ENCODE peak calls at places on chromosome 1, in ten cellular contexts. One of them, this sample, is unnamed.

GRCh38 chr1:67097305-67097704 is 37.5 kb downstream of the C1orf141 start:
- DNase-seq in tibial nerve: no peak
- DNase-seq in CD4-positive, alpha-beta T cell: no peak
- DNase-seq in SK-N-SH: no peak
- DNase-seq in brain microvascular endothelial cell: no peak
- DNase-seq in ovary: no peak
- DNase-seq in RWPE1: no peak
- DNase-seq in effector memory CD4-positive, alpha-beta T cell: no peak
- DNase-seq in endodermal cell: peak
- DNase-seq in HCT116: peak
- DNase-seq in this sample: no peak

GRCh38 chr1:2194319-2194897 is at the start of gene FAAP20:
- DNase-seq in RWPE1: peak
- DNase-seq in effector memory CD4-positive, alpha-beta T cell: peak
- DNase-seq in HCT116: peak
- DNase-seq in endodermal cell: peak
- DNase-seq in SK-N-SH: peak
- DNase-seq in brain microvascular endothelial cell: peak
- DNase-seq in ovary: no peak
- DNase-seq in CD4-positive, alpha-beta T cell: no peak
- DNase-seq in tibial nerve: no peak
- DNase-seq in this sample: no peak

GRCh38 chr1:100924991-100925390 is 29.1 kb downstream of the SLC30A7 start:
- DNase-seq in ovary: no peak
- DNase-seq in HCT116: no peak
- DNase-seq in SK-N-SH: no peak
- DNase-seq in CD4-positive, alpha-beta T cell: no peak
- DNase-seq in brain microvascular endothelial cell: no peak
- DNase-seq in tibial nerve: no peak
- DNase-seq in endodermal cell: no peak
- DNase-seq in effector memory CD4-positive, alpha-beta T cell: no peak
- DNase-seq in RWPE1: no peak
- DNase-seq in this sample: no peak

GRCh38 chr1:200767326-200767725 is 28.6 kb downstream of the CAMSAP2 start:
- DNase-seq in effector memory CD4-positive, alpha-beta T cell: no peak
- DNase-seq in ovary: no peak
- DNase-seq in SK-N-SH: no peak
- DNase-seq in RWPE1: no peak
- DNase-seq in tibial nerve: no peak
- DNase-seq in brain microvascular endothelial cell: no peak
- DNase-seq in CD4-positive, alpha-beta T cell: no peak
- DNase-seq in endodermal cell: no peak
- DNase-seq in HCT116: no peak
- DNase-seq in this sample: no peak

GRCh38 chr1:111737216-111738132 is 1.7 kb downstream of the INKA2 start:
- DNase-seq in endodermal cell: no peak
- DNase-seq in RWPE1: no peak
- DNase-seq in ovary: no peak
- DNase-seq in effector memory CD4-positive, alpha-beta T cell: no peak
- DNase-seq in SK-N-SH: no peak
- DNase-seq in CD4-positive, alpha-beta T cell: no peak
- DNase-seq in HCT116: no peak
- DNase-seq in tibial nerve: no peak
- DNase-seq in brain microvascular endothelial cell: no peak
- DNase-seq in this sample: no peak

GRCh38 chr1:89606227-89606945 is 26.5 kb upstream of the LRRC8C start:
- DNase-seq in HCT116: no peak
- DNase-seq in RWPE1: no peak
- DNase-seq in CD4-positive, alpha-beta T cell: no peak
- DNase-seq in ovary: no peak
- DNase-seq in effector memory CD4-positive, alpha-beta T cell: no peak
- DNase-seq in brain microvascular endothelial cell: no peak
- DNase-seq in SK-N-SH: no peak
- DNase-seq in tibial nerve: no peak
- DNase-seq in endodermal cell: no peak
- DNase-seq in this sample: no peak

GRCh38 chr1:159172599-159173291 is 1.3 kb downstream of the CADM3 start:
- DNase-seq in endodermal cell: peak
- DNase-seq in SK-N-SH: peak
- DNase-seq in effector memory CD4-positive, alpha-beta T cell: no peak
- DNase-seq in HCT116: no peak
- DNase-seq in brain microvascular endothelial cell: no peak
- DNase-seq in RWPE1: peak
- DNase-seq in CD4-positive, alpha-beta T cell: no peak
- DNase-seq in ovary: no peak
- DNase-seq in tibial nerve: no peak
- DNase-seq in this sample: no peak

GRCh38 chr1:44239961-44240371 is 26.7 kb downstream of the DMAP1 start:
- DNase-seq in tibial nerve: peak
- DNase-seq in ovary: no peak
- DNase-seq in brain microvascular endothelial cell: no peak
- DNase-seq in endodermal cell: no peak
- DNase-seq in RWPE1: no peak
- DNase-seq in effector memory CD4-positive, alpha-beta T cell: no peak
- DNase-seq in CD4-positive, alpha-beta T cell: no peak
- DNase-seq in SK-N-SH: no peak
- DNase-seq in HCT116: no peak
- DNase-seq in this sample: no peak

GRCh38 chr1:17306921-17307320 is 1.1 kb upstream of the PADI4 start:
- DNase-seq in ovary: no peak
- DNase-seq in effector memory CD4-positive, alpha-beta T cell: no peak
- DNase-seq in SK-N-SH: no peak
- DNase-seq in RWPE1: no peak
- DNase-seq in HCT116: no peak
- DNase-seq in tibial nerve: no peak
- DNase-seq in endodermal cell: no peak
- DNase-seq in brain microvascular endothelial cell: no peak
- DNase-seq in CD4-positive, alpha-beta T cell: no peak
- DNase-seq in this sample: no peak

GRCh38 chr1:17307946-17308345 is at the start of gene PADI4:
- DNase-seq in tibial nerve: no peak
- DNase-seq in endodermal cell: no peak
- DNase-seq in RWPE1: no peak
- DNase-seq in CD4-positive, alpha-beta T cell: no peak
- DNase-seq in effector memory CD4-positive, alpha-beta T cell: no peak
- DNase-seq in HCT116: no peak
- DNase-seq in SK-N-SH: no peak
- DNase-seq in brain microvascular endothelial cell: no peak
- DNase-seq in ovary: no peak
- DNase-seq in this sample: no peak

GRCh38 chr1:17308593-17308992 is 596 bp downstream of the PADI4 start:
- DNase-seq in endodermal cell: no peak
- DNase-seq in ovary: no peak
- DNase-seq in effector memory CD4-positive, alpha-beta T cell: no peak
- DNase-seq in HCT116: no peak
- DNase-seq in tibial nerve: no peak
- DNase-seq in SK-N-SH: no peak
- DNase-seq in brain microvascular endothelial cell: no peak
- DNase-seq in RWPE1: no peak
- DNase-seq in CD4-positive, alpha-beta T cell: no peak
- DNase-seq in this sample: no peak

GRCh38 chr1:17307329-17307728 is 668 bp upstream of the PADI4 start:
- DNase-seq in endodermal cell: no peak
- DNase-seq in tibial nerve: no peak
- DNase-seq in CD4-positive, alpha-beta T cell: no peak
- DNase-seq in RWPE1: no peak
- DNase-seq in SK-N-SH: no peak
- DNase-seq in brain microvascular endothelial cell: no peak
- DNase-seq in effector memory CD4-positive, alpha-beta T cell: no peak
- DNase-seq in ovary: no peak
- DNase-seq in HCT116: no peak
- DNase-seq in this sample: no peak

DNA sequence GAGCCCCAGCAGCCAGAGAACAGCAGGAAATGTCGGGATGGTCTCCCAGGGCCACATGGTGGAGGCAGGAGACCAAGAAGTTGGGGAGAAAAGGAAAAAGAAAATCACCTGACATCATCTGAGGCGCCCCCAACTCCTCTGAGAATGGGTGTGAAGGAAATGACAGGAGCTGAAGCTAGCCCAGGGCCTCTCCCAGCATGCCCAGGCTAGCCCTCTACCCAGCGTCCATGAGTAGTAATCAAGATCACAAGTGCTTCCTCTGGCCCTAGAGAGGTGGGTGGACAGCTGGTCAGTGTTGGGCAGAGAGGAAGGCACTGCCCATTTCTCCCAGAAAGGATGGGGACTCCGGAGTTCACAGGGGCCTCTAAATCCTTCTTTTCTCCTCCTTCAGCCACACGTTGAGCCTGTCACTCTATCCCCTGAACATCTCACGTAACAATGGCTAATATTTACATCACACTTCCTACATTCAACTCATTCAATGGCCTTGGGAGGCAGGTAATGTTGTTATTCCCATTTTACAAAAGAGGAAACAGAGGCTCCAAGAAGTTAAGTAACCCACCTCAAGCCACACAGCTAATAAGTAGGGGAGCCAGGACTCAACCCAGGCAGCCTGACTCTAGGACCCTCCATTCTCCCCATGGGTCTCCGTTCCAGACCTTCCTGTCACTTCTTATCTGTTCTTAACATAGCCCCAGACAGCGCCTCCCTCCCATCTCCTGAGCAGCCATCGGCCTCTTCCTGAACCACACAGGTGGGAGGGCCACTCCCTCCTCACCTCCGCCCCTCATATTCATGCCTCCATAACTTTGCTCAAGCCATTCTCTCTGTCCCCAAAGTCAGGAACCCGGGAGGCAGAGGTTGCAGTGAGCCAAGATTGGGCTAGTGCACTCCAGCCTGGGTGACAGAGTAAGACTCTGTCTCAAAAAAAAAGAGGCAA is 2.0 kb downstream of the PADI4 start:
- DNase-seq in CD4-positive, alpha-beta T cell: no peak
- DNase-seq in endodermal cell: peak
- DNase-seq in SK-N-SH: no peak
- DNase-seq in tibial nerve: no peak
- DNase-seq in effector memory CD4-positive, alpha-beta T cell: no peak
- DNase-seq in HCT116: no peak
- DNase-seq in brain microvascular endothelial cell: no peak
- DNase-seq in ovary: no peak
- DNase-seq in RWPE1: no peak
- DNase-seq in this sample: no peak
- H3K27ac ChIP-seq in CD4-positive, alpha-beta T cell: no peak
- H3K27ac ChIP-seq in endodermal cell: no peak
- H3K27ac ChIP-seq in SK-N-SH: no peak
- H3K27ac ChIP-seq in tibial nerve: no peak
- H3K27ac ChIP-seq in effector memory CD4-positive, alpha-beta T cell: no peak
- H3K27ac ChIP-seq in HCT116: no peak
- H3K27ac ChIP-seq in brain microvascular endothelial cell: no peak
- H3K27ac ChIP-seq in ovary: no peak
- H3K27ac ChIP-seq in RWPE1: peak
- H3K27ac ChIP-seq in this sample: no peak

GRCh38 chr1:29284286-29284960 is 48.1 kb downstream of the PTPRU start:
- DNase-seq in RWPE1: no peak
- DNase-seq in CD4-positive, alpha-beta T cell: no peak
- DNase-seq in tibial nerve: no peak
- DNase-seq in HCT116: no peak
- DNase-seq in SK-N-SH: no peak
- DNase-seq in endodermal cell: peak
- DNase-seq in brain microvascular endothelial cell: no peak
- DNase-seq in effector memory CD4-positive, alpha-beta T cell: no peak
- DNase-seq in ovary: no peak
- DNase-seq in this sample: no peak

GRCh38 chr1:29282135-29282923 is 46.0 kb downstream of the PTPRU start:
- DNase-seq in HCT116: no peak
- DNase-seq in CD4-positive, alpha-beta T cell: no peak
- DNase-seq in endodermal cell: no peak
- DNase-seq in tibial nerve: no peak
- DNase-seq in RWPE1: no peak
- DNase-seq in effector memory CD4-positive, alpha-beta T cell: no peak
- DNase-seq in brain microvascular endothelial cell: no peak
- DNase-seq in SK-N-SH: no peak
- DNase-seq in ovary: no peak
- DNase-seq in this sample: no peak

GRCh38 chr1:29282924-29283803 is 46.8 kb downstream of the PTPRU start:
- DNase-seq in ovary: peak
- DNase-seq in HCT116: peak
- DNase-seq in effector memory CD4-positive, alpha-beta T cell: no peak
- DNase-seq in tibial nerve: peak
- DNase-seq in RWPE1: peak
- DNase-seq in SK-N-SH: peak
- DNase-seq in brain microvascular endothelial cell: peak
- DNase-seq in endodermal cell: peak
- DNase-seq in CD4-positive, alpha-beta T cell: no peak
- DNase-seq in this sample: no peak

GRCh38 chr1:29284961-29285560 is 48.7 kb downstream of the PTPRU start:
- DNase-seq in HCT116: no peak
- DNase-seq in brain microvascular endothelial cell: no peak
- DNase-seq in RWPE1: no peak
- DNase-seq in ovary: no peak
- DNase-seq in SK-N-SH: no peak
- DNase-seq in tibial nerve: no peak
- DNase-seq in CD4-positive, alpha-beta T cell: no peak
- DNase-seq in effector memory CD4-positive, alpha-beta T cell: no peak
- DNase-seq in endodermal cell: no peak
- DNase-seq in this sample: no peak

GRCh38 chr1:29283804-29284195 is 47.5 kb downstream of the PTPRU start:
- DNase-seq in RWPE1: no peak
- DNase-seq in tibial nerve: no peak
- DNase-seq in effector memory CD4-positive, alpha-beta T cell: no peak
- DNase-seq in CD4-positive, alpha-beta T cell: no peak
- DNase-seq in SK-N-SH: no peak
- DNase-seq in ovary: no peak
- DNase-seq in brain microvascular endothelial cell: no peak
- DNase-seq in HCT116: no peak
- DNase-seq in endodermal cell: no peak
- DNase-seq in this sample: no peak
- H3K27ac ChIP-seq in RWPE1: no peak
- H3K27ac ChIP-seq in tibial nerve: no peak
- H3K27ac ChIP-seq in effector memory CD4-positive, alpha-beta T cell: no peak
- H3K27ac ChIP-seq in CD4-positive, alpha-beta T cell: no peak
- H3K27ac ChIP-seq in SK-N-SH: no peak
- H3K27ac ChIP-seq in ovary: peak
- H3K27ac ChIP-seq in brain microvascular endothelial cell: no peak
- H3K27ac ChIP-seq in HCT116: no peak
- H3K27ac ChIP-seq in endodermal cell: no peak
- H3K27ac ChIP-seq in this sample: no peak

DNA sequence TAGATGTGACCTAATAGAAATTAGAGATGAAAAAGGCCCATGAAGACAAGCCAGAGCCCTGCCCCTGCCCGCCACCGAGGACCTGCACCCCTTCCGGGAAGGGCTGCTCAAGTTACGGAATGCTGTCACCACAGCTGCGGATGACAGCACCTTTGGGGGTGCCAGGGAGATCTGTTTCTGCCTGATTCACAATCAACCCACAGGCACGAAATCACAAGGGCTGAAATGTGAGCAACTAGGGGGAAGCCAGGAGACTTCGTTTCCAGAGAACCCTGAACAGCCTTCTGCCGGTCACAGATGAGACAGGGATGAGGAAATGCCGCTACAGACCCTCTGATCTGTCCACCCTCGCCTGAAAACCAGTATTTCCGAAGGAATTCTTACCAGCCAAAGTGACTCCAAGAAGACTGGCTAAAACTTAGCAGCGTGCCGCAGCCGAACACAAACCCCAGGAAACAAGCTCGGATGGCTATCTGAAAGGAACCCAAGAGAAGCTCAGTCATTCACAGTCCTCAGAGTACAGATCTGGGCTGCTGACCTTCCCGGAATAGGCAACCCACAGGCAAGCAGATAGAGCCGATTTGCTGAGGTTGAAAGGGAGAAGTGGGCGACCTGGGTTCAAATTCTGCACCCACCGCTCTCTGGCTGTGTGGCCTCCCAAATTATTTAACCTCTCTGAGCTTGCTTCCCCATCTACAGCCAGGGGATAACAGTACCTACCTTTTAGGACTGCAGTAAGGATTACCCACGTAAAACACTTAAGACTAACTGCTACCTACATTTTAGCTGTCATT is 1.1 kb downstream of the ICMT start:
- DNase-seq in tibial nerve: no peak
- DNase-seq in RWPE1: no peak
- DNase-seq in SK-N-SH: no peak
- DNase-seq in brain microvascular endothelial cell: no peak
- DNase-seq in effector memory CD4-positive, alpha-beta T cell: no peak
- DNase-seq in ovary: no peak
- DNase-seq in CD4-positive, alpha-beta T cell: no peak
- DNase-seq in HCT116: no peak
- DNase-seq in endodermal cell: no peak
- DNase-seq in this sample: no peak
- H3K27ac ChIP-seq in tibial nerve: no peak
- H3K27ac ChIP-seq in RWPE1: peak
- H3K27ac ChIP-seq in SK-N-SH: no peak
- H3K27ac ChIP-seq in brain microvascular endothelial cell: no peak
- H3K27ac ChIP-seq in effector memory CD4-positive, alpha-beta T cell: peak
- H3K27ac ChIP-seq in ovary: no peak
- H3K27ac ChIP-seq in CD4-positive, alpha-beta T cell: no peak
- H3K27ac ChIP-seq in HCT116: peak
- H3K27ac ChIP-seq in endodermal cell: no peak
- H3K27ac ChIP-seq in this sample: peak

GRCh38 chr1:109773203-109773899 is 9.6 kb upstream of the EPS8L3 start:
- DNase-seq in SK-N-SH: peak
- DNase-seq in CD4-positive, alpha-beta T cell: peak
- DNase-seq in tibial nerve: peak
- DNase-seq in ovary: peak
- DNase-seq in RWPE1: peak
- DNase-seq in endodermal cell: peak
- DNase-seq in HCT116: peak
- DNase-seq in brain microvascular endothelial cell: peak
- DNase-seq in effector memory CD4-positive, alpha-beta T cell: peak
- DNase-seq in this sample: no peak

GRCh38 chr1:109770331-109771095 is 6.8 kb upstream of the EPS8L3 start:
- DNase-seq in effector memory CD4-positive, alpha-beta T cell: no peak
- DNase-seq in HCT116: no peak
- DNase-seq in brain microvascular endothelial cell: no peak
- DNase-seq in RWPE1: no peak
- DNase-seq in CD4-positive, alpha-beta T cell: no peak
- DNase-seq in tibial nerve: no peak
- DNase-seq in ovary: peak
- DNase-seq in endodermal cell: no peak
- DNase-seq in SK-N-SH: no peak
- DNase-seq in this sample: no peak

GRCh38 chr1:109771712-109772657 is 8.3 kb upstream of the EPS8L3 start:
- DNase-seq in brain microvascular endothelial cell: no peak
- DNase-seq in HCT116: no peak
- DNase-seq in ovary: peak
- DNase-seq in tibial nerve: no peak
- DNase-seq in RWPE1: no peak
- DNase-seq in effector memory CD4-positive, alpha-beta T cell: no peak
- DNase-seq in CD4-positive, alpha-beta T cell: no peak
- DNase-seq in SK-N-SH: no peak
- DNase-seq in endodermal cell: no peak
- DNase-seq in this sample: no peak

GRCh38 chr1:109773900-109774485 is 10.3 kb upstream of the EPS8L3 start:
- DNase-seq in HCT116: no peak
- DNase-seq in tibial nerve: no peak
- DNase-seq in endodermal cell: no peak
- DNase-seq in SK-N-SH: no peak
- DNase-seq in ovary: peak
- DNase-seq in CD4-positive, alpha-beta T cell: no peak
- DNase-seq in effector memory CD4-positive, alpha-beta T cell: no peak
- DNase-seq in brain microvascular endothelial cell: no peak
- DNase-seq in RWPE1: no peak
- DNase-seq in this sample: no peak

GRCh38 chr1:109772658-109773202 is 9.0 kb upstream of the EPS8L3 start:
- DNase-seq in HCT116: no peak
- DNase-seq in effector memory CD4-positive, alpha-beta T cell: no peak
- DNase-seq in SK-N-SH: no peak
- DNase-seq in ovary: peak
- DNase-seq in brain microvascular endothelial cell: no peak
- DNase-seq in tibial nerve: no peak
- DNase-seq in endodermal cell: no peak
- DNase-seq in RWPE1: no peak
- DNase-seq in CD4-positive, alpha-beta T cell: no peak
- DNase-seq in this sample: no peak
- H3K27ac ChIP-seq in HCT116: no peak
- H3K27ac ChIP-seq in effector memory CD4-positive, alpha-beta T cell: no peak
- H3K27ac ChIP-seq in SK-N-SH: no peak
- H3K27ac ChIP-seq in ovary: peak
- H3K27ac ChIP-seq in brain microvascular endothelial cell: no peak
- H3K27ac ChIP-seq in tibial nerve: no peak
- H3K27ac ChIP-seq in endodermal cell: no peak
- H3K27ac ChIP-seq in RWPE1: no peak
- H3K27ac ChIP-seq in CD4-positive, alpha-beta T cell: no peak
- H3K27ac ChIP-seq in this sample: no peak

This sample was measured in epithelial cell of prostate.